ENCODE peak calls at places on chromosomes 11 and 22, in ten cellular contexts. N, Y, O, F, S, P, T, J, G and Z are unnamed samples.

GRCh38 chr11:108115495-108116140 is 5.7 kb upstream of the ACAT1 start:
- DNase-seq in N (no peak), Y (no peak), O (peak), F (no peak), S (peak), P (peak), T (peak), J (peak), G (no peak), Z (peak)

GRCh38 chr11:61041755-61042518 is 60.4 kb upstream of the CD5 start:
- DNase-seq in N (peak), Y (peak), O (no peak), F (no peak), S (no peak), P (peak), T (peak), J (peak), G (peak), Z (peak)

GRCh38 chr11:103257360-103257759 is 148.1 kb downstream of the DYNC2H1 start:
- DNase-seq in N (no peak), Y (no peak), O (no peak), F (no peak), S (peak), P (no peak), T (no peak), J (no peak), G (no peak), Z (peak)

GRCh38 chr11:19237813-19238212 is 2.9 kb downstream of the E2F8 start:
- DNase-seq in N (no peak), Y (no peak), O (no peak), F (no peak), S (no peak), P (no peak), T (peak), J (no peak), G (no peak), Z (no peak)

GRCh38 chr11:71156301-71156700 is 96.1 kb downstream of the SHANK2 start:
- DNase-seq in N (no peak), Y (peak), O (no peak), F (no peak), S (no peak), P (no peak), T (no peak), J (no peak), G (no peak), Z (no peak)

GRCh38 chr11:2772544-2773031 is 72.8 kb upstream of the KCNQ1OT1 start:
- DNase-seq in N (no peak), Y (peak), O (no peak), F (no peak), S (no peak), P (no peak), T (peak), J (no peak), G (peak), Z (no peak)

GRCh38 chr22:50252081-50253045 is 1.3 kb upstream of the HDAC10 start:
- DNase-seq in N (peak), Y (peak), O (peak), F (no peak), S (no peak), P (peak), T (peak), J (peak), G (peak), Z (peak)

GRCh38 chr22:50691521-50691920 is 18.9 kb downstream of the SHANK3 start:
- DNase-seq in N (no peak), Y (no peak), O (no peak), F (peak), S (no peak), P (no peak), T (no peak), J (peak), G (peak), Z (peak)

GRCh38 chr22:16958475-16958874 is 49.5 kb downstream of the GAB4 start:
- DNase-seq in N (no peak), Y (no peak), O (no peak), F (peak), S (no peak), P (no peak), T (no peak), J (no peak), G (no peak), Z (no peak)

GRCh38 chr11:16157327-16157726 is 199.0 kb downstream of the SOX6 start:
- DNase-seq in N (no peak), Y (no peak), O (no peak), F (no peak), S (no peak), P (no peak), T (no peak), J (no peak), G (no peak), Z (no peak)

GRCh38 chr11:47131136-47131535 is 45.5 kb downstream of the ARFGAP2 start:
- DNase-seq in N (no peak), Y (no peak), O (no peak), F (no peak), S (no peak), P (no peak), T (no peak), J (no peak), G (no peak), Z (no peak)

GRCh38 chr11:66725646-66726045 is 3.4 kb downstream of the SPTBN2 start:
- DNase-seq in N (no peak), Y (no peak), O (no peak), F (no peak), S (no peak), P (no peak), T (no peak), J (no peak), G (no peak), Z (peak)

GRCh38 chr11:133508448-133508847 is 23.9 kb downstream of the OPCML start:
- DNase-seq in N (no peak), Y (no peak), O (no peak), F (no peak), S (no peak), P (no peak), T (no peak), J (peak), G (no peak), Z (no peak)
- H3K27ac ChIP-seq in N (no peak), Y (no peak), O (no peak), F (no peak), S (no peak), P (no peak), T (no peak), J (no peak), G (no peak), Z (no peak)

GRCh38 chr11:128294001-128294684 is 293.2 kb downstream of the ETS1 start:
- DNase-seq in N (no peak), Y (no peak), O (no peak), F (no peak), S (no peak), P (no peak), T (no peak), J (no peak), G (no peak), Z (no peak)
- H3K27ac ChIP-seq in N (peak), Y (no peak), O (no peak), F (no peak), S (no peak), P (no peak), T (peak), J (peak), G (no peak), Z (no peak)

GRCh38 chr11:30479899-30480298 is 106.3 kb downstream of the MPPED2 start:
- DNase-seq in N (no peak), Y (no peak), O (no peak), F (no peak), S (no peak), P (no peak), T (no peak), J (no peak), G (no peak), Z (peak)
- H3K27ac ChIP-seq in N (no peak), Y (no peak), O (no peak), F (no peak), S (no peak), P (peak), T (no peak), J (no peak), G (no peak), Z (peak)

DNA sequence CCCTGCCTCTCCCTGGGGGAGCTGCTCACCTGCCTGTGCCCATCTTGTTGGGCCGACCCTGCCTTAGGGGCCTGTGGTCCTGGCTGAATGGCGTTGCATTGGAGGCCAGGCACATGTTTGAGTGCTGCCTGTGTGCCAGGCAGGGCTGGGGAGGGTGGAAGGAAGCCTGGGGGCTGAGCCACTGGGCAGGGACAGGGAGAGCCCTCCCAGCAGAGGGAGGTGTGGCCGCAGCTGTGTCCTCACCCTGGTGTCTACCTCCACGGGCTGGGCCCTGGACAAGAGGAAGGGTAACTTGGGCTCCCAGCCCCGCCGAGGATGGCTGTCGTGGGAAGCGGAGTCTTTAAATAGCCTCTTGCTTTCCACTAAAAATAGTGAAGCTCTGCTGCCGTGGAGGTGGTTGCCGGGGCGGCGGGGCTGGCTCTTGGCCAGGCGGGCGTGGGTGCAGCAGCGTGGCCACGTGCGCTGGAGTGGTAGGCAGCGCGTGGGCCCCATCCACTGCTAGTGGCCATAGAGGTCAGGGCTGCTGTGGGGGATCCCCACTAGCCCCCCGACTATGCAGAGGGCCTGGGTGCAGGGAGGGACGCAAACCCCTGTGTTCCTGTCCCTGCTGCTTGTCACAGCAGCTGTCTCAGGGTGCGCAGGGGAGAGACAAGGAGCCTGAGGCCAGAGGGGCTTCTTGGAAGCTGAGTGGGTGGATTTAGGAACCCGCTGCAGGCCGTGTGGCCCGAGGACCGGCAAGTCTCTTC is 6.2 kb downstream of the ZDHHC8 start:
- DNase-seq in N (no peak), Y (no peak), O (no peak), F (peak), S (no peak), P (peak), T (no peak), J (no peak), G (no peak), Z (peak)
- H3K27ac ChIP-seq in N (no peak), Y (no peak), O (no peak), F (no peak), S (no peak), P (peak), T (no peak), J (peak), G (no peak), Z (peak)

GRCh38 chr11:132114743-132115142 is 744.3 kb downstream of the NTM start:
- DNase-seq in N (no peak), Y (no peak), O (no peak), F (no peak), S (no peak), P (no peak), T (no peak), J (no peak), G (no peak), Z (no peak)
- H3K27ac ChIP-seq in N (no peak), Y (no peak), O (no peak), F (no peak), S (no peak), P (no peak), T (no peak), J (no peak), G (no peak), Z (no peak)